ENCODE peak calls at places on chromosomes 12 and 14, in seven cellular contexts. E is neuronal stem cell, Y is H1, M is H9, L is mesenchymal stem cell, W is mesendoderm, B is trophoblast cell. J is an unnamed sample.

GRCh38 chr12:69024413-69024812 is 91.4 kb upstream of the CPM start:
- DNase-seq in E (no peak), Y (no peak), M (no peak), L (no peak), W (no peak), B (peak; percentile 93), J (no peak)

GRCh38 chr14:92586001-92586947 is 72.7 kb downstream of the RIN3 start:
- DNase-seq in E (no peak), Y (no peak), M (no peak), L (peak; percentile 99), W (no peak), B (peak; percentile 10), J (peak; percentile 99)

GRCh38 chr12:97921957-97922722 is 459.5 kb downstream of the RMST start:
- DNase-seq in E (no peak), Y (no peak), M (no peak), L (peak; percentile 95), W (no peak), B (no peak), J (no peak)

GRCh38 chr14:99946652-99947489 is 118.4 kb upstream of the EVL start:
- DNase-seq in E (peak; percentile 37), Y (peak; percentile 88), M (peak; percentile 66), L (peak; percentile 21), W (no peak), B (peak; percentile 55), J (no peak)

GRCh38 chr12:95763809-95764253 is 26.7 kb downstream of the NTN4 start:
- DNase-seq in E (no peak), Y (no peak), M (no peak), L (peak; percentile 47), W (no peak), B (peak; percentile 76), J (peak; percentile 88)

GRCh38 chr14:55354500-55354899 is 57.1 kb downstream of the ATG14 start:
- DNase-seq in E (peak; percentile 9), Y (peak; percentile 56), M (peak; percentile 76), L (peak; percentile 56), W (peak; percentile 83), B (peak; percentile 69), J (peak; percentile 48)

GRCh38 chr12:59580050-59580449 is 15.8 kb upstream of the SLC16A7 start:
- DNase-seq in E (no peak), Y (no peak), M (no peak), L (no peak), W (no peak), B (no peak), J (no peak)

GRCh38 chr14:92895352-92895878 is 27.5 kb upstream of the CHGA start:
- DNase-seq in E (no peak), Y (no peak), M (no peak), L (no peak), W (no peak), B (no peak), J (no peak)

GRCh38 chr12:110245278-110245868 is 35.7 kb upstream of the ATP2A2 start:
- DNase-seq in E (no peak), Y (peak; percentile 76), M (peak; percentile 78), L (no peak), W (peak; percentile 66), B (peak; percentile 52), J (no peak)

GRCh38 chr12:68007023-68007422 is 17.8 kb downstream of the IFNG-AS1 start:
- DNase-seq in E (no peak), Y (no peak), M (no peak), L (no peak), W (no peak), B (no peak), J (no peak)

GRCh38 chr12:78651755-78652154 is 212.8 kb upstream of the SYT1 start:
- DNase-seq in E (no peak), Y (no peak), M (peak; percentile 41), L (no peak), W (peak; percentile 98), B (no peak), J (no peak)

GRCh38 chr12:56631790-56632700 is 1.9 kb upstream of the BAZ2A start:
- DNase-seq in E (no peak), Y (peak; percentile 77), M (peak; percentile 92), L (peak; percentile 58), W (peak; percentile 71), B (peak; percentile 42), J (peak; percentile 30)

GRCh38 chr12:130611026-130611905 is 104.8 kb downstream of the RIMBP2 start:
- DNase-seq in E (no peak), Y (no peak), M (no peak), L (no peak), W (no peak), B (no peak), J (no peak)

GRCh38 chr12:130608132-130608531 is 108.0 kb downstream of the RIMBP2 start:
- DNase-seq in E (no peak), Y (no peak), M (peak; percentile 62), L (no peak), W (peak; percentile 66), B (no peak), J (no peak)

GRCh38 chr12:130613131-130613530 is 103.0 kb downstream of the RIMBP2 start:
- DNase-seq in E (no peak), Y (no peak), M (no peak), L (no peak), W (no peak), B (no peak), J (no peak)

GRCh38 chr12:130606245-130606644 is 109.9 kb downstream of the RIMBP2 start:
- DNase-seq in E (no peak), Y (no peak), M (no peak), L (no peak), W (no peak), B (no peak), J (no peak)

GRCh38 chr12:130609966-130610365 is 106.1 kb downstream of the RIMBP2 start:
- DNase-seq in E (no peak), Y (no peak), M (no peak), L (no peak), W (no peak), B (no peak), J (no peak)
- H3K18ac ChIP-seq in E (no peak overlapping the region), Y (no peak overlapping the region), M (no peak overlapping the region), L (no peak overlapping the region), W (no peak overlapping the region), B (no peak overlapping the region), J (no peak overlapping the region)

GRCh38 chr12:116096874-116097273 is 180.6 kb downstream of the MED13L start:
- DNase-seq in E (no peak), Y (no peak), M (no peak), L (no peak), W (no peak), B (peak; percentile 63), J (no peak)

GRCh38 chr12:116094475-116094874 is 183.0 kb downstream of the MED13L start:
- DNase-seq in E (no peak), Y (no peak), M (no peak), L (no peak), W (no peak), B (no peak), J (no peak)

GRCh38 chr12:116102019-116102418 is 175.5 kb downstream of the MED13L start:
- DNase-seq in E (no peak), Y (no peak), M (no peak), L (no peak), W (no peak), B (no peak), J (no peak)

GRCh38 chr12:116104167-116104750 is 173.2 kb downstream of the MED13L start:
- DNase-seq in E (no peak), Y (no peak), M (no peak), L (no peak), W (no peak), B (no peak), J (peak; percentile 31)

DNA sequence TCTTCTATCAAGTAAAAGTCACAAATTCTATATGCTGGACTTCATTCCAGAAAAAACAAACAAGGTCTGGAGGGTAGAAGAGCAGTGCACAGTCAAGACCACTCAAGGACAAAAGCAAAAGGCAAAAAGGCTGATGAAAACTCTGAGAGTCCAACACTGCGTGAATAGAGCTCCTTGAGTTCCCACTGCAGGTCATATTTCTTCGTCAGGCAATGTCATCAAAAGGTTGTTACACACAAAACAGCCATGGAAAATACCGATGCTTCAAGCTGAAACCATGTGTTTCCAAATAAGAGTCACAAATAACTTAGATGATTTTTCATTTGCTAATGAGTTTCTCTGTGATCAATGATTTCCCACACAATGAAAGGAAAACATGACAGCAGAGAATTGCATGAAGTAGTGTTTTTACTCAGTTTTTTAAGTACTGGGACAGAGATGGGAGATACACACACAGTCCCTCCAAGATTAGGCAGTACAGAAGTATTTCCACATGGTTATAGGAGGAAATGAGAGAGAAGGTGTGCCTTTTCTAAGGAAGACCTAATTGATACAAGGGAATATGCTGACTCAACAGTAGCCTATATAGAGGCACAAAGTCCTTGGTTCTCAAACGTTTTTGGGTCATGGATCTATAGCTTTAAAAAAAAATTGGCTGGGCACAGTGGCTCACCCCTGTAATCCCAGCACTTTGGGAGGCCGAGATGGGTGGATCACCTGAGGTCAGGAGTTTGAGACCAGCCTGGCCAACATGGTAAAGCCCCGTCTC is 177.6 kb downstream of the MED13L start:
- DNase-seq in E (no peak), Y (no peak), M (no peak), L (no peak), W (no peak), B (no peak), J (no peak)
- H3K18ac ChIP-seq in E (no peak overlapping the region), Y (no peak overlapping the region), M (no peak overlapping the region), L (no peak overlapping the region), W (no peak overlapping the region), B (no peak overlapping the region), J (no peak overlapping the region)

GRCh38 chr14:33862261-33862802 is 88.5 kb downstream of the EGLN3 start:
- DNase-seq in E (no peak), Y (no peak), M (no peak), L (no peak), W (no peak), B (no peak), J (no peak)

GRCh38 chr14:33855672-33856071 is 95.2 kb downstream of the EGLN3 start:
- DNase-seq in E (no peak), Y (no peak), M (no peak), L (no peak), W (peak; percentile 73), B (no peak), J (no peak)

GRCh38 chr14:33857650-33858049 is 93.2 kb downstream of the EGLN3 start:
- DNase-seq in E (no peak), Y (no peak), M (no peak), L (no peak), W (no peak), B (no peak), J (no peak)

GRCh38 chr14:33859306-33859705 is 91.6 kb downstream of the EGLN3 start:
- DNase-seq in E (no peak), Y (no peak), M (no peak), L (peak; percentile 65), W (no peak), B (peak; percentile 85), J (no peak)
- H3K18ac ChIP-seq in E (no peak overlapping the region), Y (no peak overlapping the region), M (no peak overlapping the region), L (no peak overlapping the region), W (no peak overlapping the region), B (no peak overlapping the region), J (no peak overlapping the region)

GRCh38 chr14:105938959-105939358 is 412.6 kb downstream of the TMEM121 start:
- DNase-seq in E (no peak), Y (no peak), M (no peak), L (no peak), W (no peak), B (no peak), J (no peak)

GRCh38 chr14:105940534-105941225 is 414.3 kb downstream of the TMEM121 start:
- DNase-seq in E (no peak), Y (no peak), M (no peak), L (no peak), W (no peak), B (no peak), J (no peak)

GRCh38 chr14:105938055-105938863 is 411.9 kb downstream of the TMEM121 start:
- DNase-seq in E (no peak), Y (no peak), M (no peak), L (no peak), W (no peak), B (no peak), J (no peak)

GRCh38 chr14:105941226-105942166 is 415.1 kb downstream of the TMEM121 start:
- DNase-seq in E (no peak), Y (no peak), M (no peak), L (no peak), W (no peak), B (no peak), J (no peak)

GRCh38 chr14:105939810-105940508 is 413.6 kb downstream of the TMEM121 start:
- DNase-seq in E (no peak), Y (no peak), M (no peak), L (no peak), W (no peak), B (no peak), J (no peak)
- H3K18ac ChIP-seq in E (no peak overlapping the region), Y (no peak overlapping the region), M (no peak overlapping the region), L (no peak overlapping the region), W (no peak overlapping the region), B (no peak overlapping the region), J (no peak overlapping the region)